ENCODE peak calls at places on chromosomes 3 and 15, in eight cellular contexts. F is hepatocyte; W is GOT3; U is AG04449; H is RPMI7951; D is activated effector memory CD4-positive, alpha-beta T cell treated with anti-CD3 and anti-CD28 coated beads, Interleukin-2, amount 50 U/mL, for 16 hours; R is NCI-H1092; G is midbrain. A is an unnamed sample.

GRCh38 chr3:113261996-113262665 is 50.8 kb downstream of the BOC start:
- DNase-seq in H (peak), R (no peak), F (no peak), U (no peak), G (no peak), W (no peak), D (no peak), A (no peak)

GRCh38 chr3:17025594-17026139 is 140.9 kb downstream of the PLCL2 start:
- DNase-seq in H (no peak), U (no peak), G (no peak), W (no peak), R (no peak), F (no peak), D (peak), A (no peak)

GRCh38 chr15:91897585-91898372 is 44.3 kb downstream of the SLCO3A1 start:
- DNase-seq in H (no peak), W (no peak), F (no peak), U (no peak), G (no peak), R (no peak), D (no peak), A (no peak)

GRCh38 chr15:101244889-101245668 is 6.8 kb downstream of the CHSY1 start:
- DNase-seq in U (no peak), H (no peak), W (no peak), G (no peak), R (no peak), D (no peak), F (no peak), A (no peak)

GRCh38 chr3:125556314-125556713 is 36.3 kb upstream of the SNX4 start:
- DNase-seq in W (no peak), R (no peak), G (no peak), U (peak), H (no peak), F (no peak), D (no peak), A (no peak)

GRCh38 chr3:77161098-77161497 is 121.2 kb downstream of the ROBO2 start:
- DNase-seq in W (no peak), F (no peak), R (no peak), D (no peak), G (no peak), H (no peak), U (no peak), A (no peak)

GRCh38 chr3:25001041-25001591 is 426.9 kb upstream of the RARB start:
- DNase-seq in G (no peak), W (no peak), U (no peak), R (no peak), F (no peak), H (no peak), D (no peak), A (no peak)

GRCh38 chr3:5929027-5929426 is 741.5 kb downstream of the EDEM1 start:
- DNase-seq in R (no peak), H (no peak), W (no peak), D (no peak), U (no peak), F (no peak), G (no peak), A (no peak)

GRCh38 chr3:83729576-83729975 is 1229.2 kb upstream of the CADM2 start:
- DNase-seq in D (no peak), W (no peak), U (no peak), H (no peak), R (no peak), F (no peak), G (no peak), A (no peak)

GRCh38 chr3:152595975-152596832 is 238.7 kb upstream of the P2RY1 start:
- DNase-seq in D (no peak), R (no peak), F (peak), H (peak), U (peak), W (no peak), G (peak), A (peak)

GRCh38 chr15:47822066-47822465 is 104.8 kb downstream of the SEMA6D start:
- DNase-seq in G (no peak), H (no peak), R (no peak), D (no peak), F (no peak), U (no peak), W (no peak), A (no peak)

GRCh38 chr15:25717861-25718504 is 145.1 kb downstream of the ATP10A start:
- DNase-seq in F (no peak), G (no peak), R (no peak), H (no peak), D (no peak), W (no peak), U (no peak), A (no peak)

GRCh38 chr3:39124876-39125836 is 17.7 kb downstream of the TTC21A start:
- DNase-seq in G (no peak), H (peak), U (no peak), F (peak), D (no peak), W (no peak), R (no peak), A (peak)

GRCh38 chr3:2770451-2770850 is 339.7 kb downstream of the IL5RA start:
- DNase-seq in W (no peak), G (no peak), R (no peak), D (no peak), F (peak), U (no peak), H (no peak), A (no peak)

GRCh38 chr3:72245183-72245811 is 460.3 kb upstream of the PROK2 start:
- DNase-seq in U (no peak), W (no peak), G (peak), D (no peak), H (peak), F (peak), R (peak), A (no peak)

GRCh38 chr15:58551764-58552504 is 120.1 kb downstream of the LIPC start:
- DNase-seq in D (no peak), F (peak), H (peak), R (no peak), U (peak), G (no peak), W (peak), A (peak)

GRCh38 chr3:61008168-61008737 is 243.0 kb downstream of the FHIT start:
- DNase-seq in U (no peak), H (no peak), D (no peak), G (no peak), R (peak), W (no peak), F (no peak), A (no peak)

GRCh38 chr3:127589600-127590281 is 792 bp downstream of the TPRA1 start:
- DNase-seq in R (no peak), H (peak), F (peak), W (no peak), G (no peak), D (peak), U (no peak), A (peak)

GRCh38 chr3:99418209-99418635 is 220.2 kb upstream of the COL8A1 start:
- DNase-seq in U (no peak), D (no peak), F (no peak), R (no peak), W (no peak), H (no peak), G (no peak), A (no peak)

GRCh38 chr15:60740231-60740630 is 261.3 kb upstream of the ICE2 start:
- DNase-seq in D (no peak), U (no peak), W (no peak), G (no peak), R (no peak), H (no peak), F (no peak), A (no peak)

GRCh38 chr3:142888099-142888483 is 792 bp downstream of the PCOLCE2 start:
- DNase-seq in D (no peak), R (no peak), W (no peak), G (no peak), U (no peak), F (peak), H (peak), A (peak)

GRCh38 chr3:9793161-9793781 is 389 bp downstream of the ARPC4 start:
- DNase-seq in H (peak), U (no peak), W (no peak), R (no peak), D (peak), G (no peak), F (peak), A (peak)

GRCh38 chr3:55621026-55621422 is 133.9 kb upstream of the WNT5A start:
- DNase-seq in H (no peak), W (no peak), G (no peak), D (no peak), R (no peak), F (no peak), U (no peak), A (no peak)

GRCh38 chr3:113212155-113212844 is 943 bp downstream of the BOC start:
- DNase-seq in U (no peak), R (no peak), H (peak), G (no peak), W (no peak), F (peak), D (no peak), A (no peak)

A was measured in Calu3.